ENCODE peak calls at places on chromosomes 7 and 10, in four cellular contexts. One of them, this sample, is unnamed.

GRCh38 chr7:94654764-94655561 is 970 bp downstream of the SGCE start:
- DNase-seq in SK-N-SH: peak
- DNase-seq in A549: no peak
- DNase-seq in K562: no peak
- DNase-seq in this sample: peak

GRCh38 chr10:119268871-119269506 is 61.6 kb downstream of the GRK5 start:
- DNase-seq in SK-N-SH: no peak
- DNase-seq in A549: no peak
- DNase-seq in K562: no peak
- DNase-seq in this sample: peak

GRCh38 chr7:12013983-12014382 is 182.0 kb upstream of the THSD7A start:
- DNase-seq in SK-N-SH: no peak
- DNase-seq in A549: no peak
- DNase-seq in K562: no peak
- DNase-seq in this sample: no peak

GRCh38 chr7:539731-540411 is 20.2 kb upstream of the PDGFA start:
- DNase-seq in SK-N-SH: no peak
- DNase-seq in K562: peak
- DNase-seq in A549: peak
- DNase-seq in this sample: peak

GRCh38 chr10:31749293-31749692 is 179.3 kb downstream of the ARHGAP12 start:
- DNase-seq in K562: no peak
- DNase-seq in SK-N-SH: peak
- DNase-seq in A549: no peak
- DNase-seq in this sample: peak

GRCh38 chr7:34062826-34063225 is 157.5 kb downstream of the BMPER start:
- DNase-seq in A549: no peak
- DNase-seq in K562: no peak
- DNase-seq in SK-N-SH: no peak
- DNase-seq in this sample: no peak

GRCh38 chr7:24227603-24228359 is 56.2 kb upstream of the NPY start:
- DNase-seq in K562: no peak
- DNase-seq in SK-N-SH: peak
- DNase-seq in A549: no peak
- DNase-seq in this sample: no peak

GRCh38 chr10:21617267-21617666 is 83.2 kb downstream of the MLLT10 start:
- DNase-seq in A549: no peak
- DNase-seq in SK-N-SH: no peak
- DNase-seq in K562: no peak
- DNase-seq in this sample: no peak

GRCh38 chr10:14705548-14706234 is 69.0 kb downstream of the FAM107B start:
- DNase-seq in K562: no peak
- DNase-seq in A549: no peak
- DNase-seq in SK-N-SH: no peak
- DNase-seq in this sample: no peak

GRCh38 chr7:132328760-132329159 is 247.5 kb downstream of the PLXNA4 start:
- DNase-seq in K562: no peak
- DNase-seq in A549: no peak
- DNase-seq in SK-N-SH: no peak
- DNase-seq in this sample: no peak

GRCh38 chr7:20787658-20788057 is 972 bp upstream of the SP8 start:
- DNase-seq in A549: no peak
- DNase-seq in SK-N-SH: no peak
- DNase-seq in K562: no peak
- DNase-seq in this sample: no peak

GRCh38 chr7:27912751-27913150 is 172.8 kb downstream of the TAX1BP1 start:
- DNase-seq in K562: no peak
- DNase-seq in SK-N-SH: no peak
- DNase-seq in A549: no peak
- DNase-seq in this sample: no peak

GRCh38 chr10:106857213-106857612 is 307.3 kb downstream of the SORCS1 start:
- DNase-seq in SK-N-SH: no peak
- DNase-seq in K562: no peak
- DNase-seq in A549: no peak
- DNase-seq in this sample: no peak

GRCh38 chr10:71302874-71303568 is 16.0 kb upstream of the SLC29A3 start:
- DNase-seq in A549: peak
- DNase-seq in SK-N-SH: peak
- DNase-seq in K562: peak
- DNase-seq in this sample: peak

GRCh38 chr7:122143376-122143750 is 686 bp downstream of the AASS start:
- DNase-seq in SK-N-SH: peak
- DNase-seq in A549: no peak
- DNase-seq in K562: no peak
- DNase-seq in this sample: peak

GRCh38 chr10:69389827-69390490 is 26.8 kb downstream of the TACR2 start:
- DNase-seq in SK-N-SH: no peak
- DNase-seq in K562: peak
- DNase-seq in A549: peak
- DNase-seq in this sample: peak

GRCh38 chr10:101285519-101286070 is 56.3 kb upstream of the LBX1 start:
- DNase-seq in A549: no peak
- DNase-seq in SK-N-SH: no peak
- DNase-seq in K562: no peak
- DNase-seq in this sample: no peak

GRCh38 chr10:42951486-42952251 is 125.2 kb upstream of the RET start:
- DNase-seq in K562: no peak
- DNase-seq in A549: no peak
- DNase-seq in SK-N-SH: no peak
- DNase-seq in this sample: no peak

GRCh38 chr10:955127-955819 is 23.8 kb upstream of the LARP4B start:
- DNase-seq in A549: no peak
- DNase-seq in K562: no peak
- DNase-seq in SK-N-SH: no peak
- DNase-seq in this sample: no peak

GRCh38 chr7:49099587-49100326 is 175.4 kb downstream of the CDC14C start:
- DNase-seq in SK-N-SH: no peak
- DNase-seq in K562: no peak
- DNase-seq in A549: no peak
- DNase-seq in this sample: no peak

GRCh38 chr7:149778327-149778637 is 4.9 kb upstream of the ZNF467 start:
- DNase-seq in A549: no peak
- DNase-seq in K562: no peak
- DNase-seq in SK-N-SH: no peak
- DNase-seq in this sample: no peak

GRCh38 chr7:84637568-84638338 is 443.2 kb upstream of the SEMA3A start:
- DNase-seq in SK-N-SH: no peak
- DNase-seq in A549: no peak
- DNase-seq in K562: no peak
- DNase-seq in this sample: peak

GRCh38 chr7:134533288-134533771 is 6.0 kb downstream of the AKR1B10 start:
- DNase-seq in SK-N-SH: no peak
- DNase-seq in A549: no peak
- DNase-seq in K562: no peak
- DNase-seq in this sample: peak

GRCh38 chr7:79822620-79823240 is 311.9 kb upstream of the GNAI1 start:
- DNase-seq in K562: no peak
- DNase-seq in A549: no peak
- DNase-seq in SK-N-SH: peak
- DNase-seq in this sample: no peak

GRCh38 chr10:14736600-14737081 is 38.1 kb downstream of the FAM107B start:
- DNase-seq in K562: no peak
- DNase-seq in A549: no peak
- DNase-seq in SK-N-SH: no peak
- DNase-seq in this sample: peak

GRCh38 chr10:22681783-22682183 is 32.6 kb downstream of the PIP4K2A start:
- DNase-seq in K562: peak
- DNase-seq in SK-N-SH: no peak
- DNase-seq in A549: peak
- DNase-seq in this sample: peak

GRCh38 chr7:129610709-129611245 is 743 bp upstream of the NRF1 start:
- DNase-seq in A549: no peak
- DNase-seq in K562: no peak
- DNase-seq in SK-N-SH: peak
- DNase-seq in this sample: no peak

GRCh38 chr7:129615018-129615417 is 3.5 kb downstream of the NRF1 start:
- DNase-seq in K562: no peak
- DNase-seq in A549: no peak
- DNase-seq in SK-N-SH: no peak
- DNase-seq in this sample: peak

GRCh38 chr7:129611246-129612111 is at the start of gene NRF1:
- DNase-seq in A549: peak
- DNase-seq in K562: peak
- DNase-seq in SK-N-SH: peak
- DNase-seq in this sample: peak

GRCh38 chr7:129613016-129613337 is 1.5 kb downstream of the NRF1 start:
- DNase-seq in A549: no peak
- DNase-seq in SK-N-SH: no peak
- DNase-seq in K562: no peak
- DNase-seq in this sample: no peak

DNA sequence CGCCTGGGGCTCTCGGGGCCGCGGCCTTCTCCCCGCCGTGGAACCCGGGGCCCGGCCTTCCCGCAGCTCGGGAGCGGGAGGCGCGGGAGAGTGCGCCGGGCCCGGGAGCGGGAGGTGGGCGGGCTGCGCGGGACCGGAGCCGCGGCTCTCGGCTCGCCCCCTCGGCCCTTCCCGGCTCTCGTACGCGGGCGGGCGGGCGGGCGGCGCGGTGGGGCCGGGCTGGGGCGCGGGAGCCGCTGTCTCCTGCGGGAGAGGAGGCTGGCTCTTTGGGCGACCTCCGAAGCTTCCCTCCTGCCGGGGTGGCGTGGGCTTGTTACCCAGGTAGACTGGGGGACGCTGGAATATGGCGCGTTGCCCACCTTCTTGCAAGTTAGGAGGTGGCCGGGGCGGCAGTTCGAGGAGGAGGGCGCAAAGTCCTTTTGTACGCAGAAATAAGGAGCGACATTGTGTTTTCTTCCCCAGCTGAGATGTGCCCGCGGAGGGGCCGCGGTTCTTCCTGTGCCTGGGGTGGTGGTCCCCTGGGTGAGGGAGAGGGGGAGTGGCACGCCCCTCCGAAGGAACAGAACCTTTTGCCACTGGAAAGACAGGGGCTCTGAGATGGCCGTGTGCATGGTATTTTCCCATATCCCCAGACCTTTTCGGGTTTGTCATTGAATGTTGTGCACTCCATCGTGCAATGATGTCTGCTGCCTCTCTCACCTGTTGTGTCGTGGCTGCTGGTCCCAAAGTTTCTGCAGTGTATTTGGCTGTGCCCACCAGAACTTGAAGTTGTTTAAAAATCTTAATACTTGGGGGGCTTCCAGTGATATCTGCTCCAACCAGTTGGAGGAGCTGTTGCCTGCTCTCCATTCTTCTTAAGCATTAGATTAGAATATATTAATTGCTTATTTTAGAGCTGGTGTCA is 844 bp downstream of the NRF1 start:
- DNase-seq in K562: peak
- DNase-seq in A549: peak
- DNase-seq in SK-N-SH: peak
- DNase-seq in this sample: peak
- TF ChIP-seq RFX5 in K562: no peak
- TF ChIP-seq RFX5 in A549: no peak
- TF ChIP-seq RFX5 in SK-N-SH: no peak
- TF ChIP-seq RFX5 in this sample: no peak

GRCh38 chr10:32961892-32962369 is 3.9 kb upstream of the ITGB1 start:
- DNase-seq in K562: peak
- DNase-seq in SK-N-SH: no peak
- DNase-seq in A549: no peak
- DNase-seq in this sample: peak

GRCh38 chr10:32961343-32961891 is 3.4 kb upstream of the ITGB1 start:
- DNase-seq in A549: no peak
- DNase-seq in SK-N-SH: no peak
- DNase-seq in K562: no peak
- DNase-seq in this sample: no peak

GRCh38 chr10:32962541-32962940 is 4.5 kb upstream of the ITGB1 start:
- DNase-seq in A549: no peak
- DNase-seq in SK-N-SH: no peak
- DNase-seq in K562: peak
- DNase-seq in this sample: no peak

GRCh38 chr10:32964261-32964660 is 6.2 kb upstream of the ITGB1 start:
- DNase-seq in A549: no peak
- DNase-seq in K562: no peak
- DNase-seq in SK-N-SH: no peak
- DNase-seq in this sample: no peak

DNA sequence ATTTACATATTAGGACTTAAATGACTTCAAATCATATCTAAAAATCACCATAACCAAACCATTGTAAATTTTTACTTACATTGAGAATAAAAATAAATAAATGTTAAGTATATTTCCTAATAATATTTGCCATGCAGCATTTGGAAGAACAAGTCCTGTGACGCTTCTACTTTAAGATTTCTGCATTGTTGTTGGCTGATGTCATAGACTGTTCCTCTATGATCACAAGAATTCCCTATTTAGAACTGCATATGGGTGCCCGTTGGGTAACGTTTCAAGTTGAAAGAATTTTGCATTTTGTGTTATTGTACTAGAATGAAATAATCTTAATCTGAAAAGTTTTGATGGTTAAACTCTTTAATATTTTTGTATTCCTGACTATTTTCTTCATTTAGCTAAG is 5.1 kb upstream of the ITGB1 start:
- DNase-seq in K562: no peak
- DNase-seq in A549: no peak
- DNase-seq in SK-N-SH: no peak
- DNase-seq in this sample: peak
- TF ChIP-seq RFX5 in K562: no peak
- TF ChIP-seq RFX5 in A549: no peak
- TF ChIP-seq RFX5 in SK-N-SH: no peak
- TF ChIP-seq RFX5 in this sample: no peak

DNA sequence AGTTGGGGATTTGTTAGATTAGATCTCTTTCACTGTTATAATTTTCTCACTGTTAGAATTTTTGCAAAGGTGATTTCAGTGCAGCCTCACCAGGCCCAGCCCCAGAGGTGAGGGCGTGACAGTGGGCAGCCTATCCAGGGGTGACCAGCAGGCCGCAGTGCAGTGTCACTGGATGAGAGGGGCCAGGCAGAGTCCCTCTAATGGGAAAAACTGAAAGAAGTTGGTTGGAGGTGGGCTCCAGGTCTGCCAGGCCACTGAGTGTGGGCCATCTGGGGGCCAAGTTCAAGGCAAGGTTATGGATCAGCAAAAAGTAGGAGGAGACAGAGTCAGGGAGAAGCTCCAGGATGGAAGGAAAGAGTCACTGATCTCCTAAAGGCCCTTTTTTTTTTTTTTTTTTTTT is 90.5 kb upstream of the SDK1 start:
- DNase-seq in A549: no peak
- DNase-seq in K562: no peak
- DNase-seq in SK-N-SH: peak
- DNase-seq in this sample: no peak
- TF ChIP-seq RFX5 in A549: no peak
- TF ChIP-seq RFX5 in K562: no peak
- TF ChIP-seq RFX5 in SK-N-SH: no peak
- TF ChIP-seq RFX5 in this sample: no peak

DNA sequence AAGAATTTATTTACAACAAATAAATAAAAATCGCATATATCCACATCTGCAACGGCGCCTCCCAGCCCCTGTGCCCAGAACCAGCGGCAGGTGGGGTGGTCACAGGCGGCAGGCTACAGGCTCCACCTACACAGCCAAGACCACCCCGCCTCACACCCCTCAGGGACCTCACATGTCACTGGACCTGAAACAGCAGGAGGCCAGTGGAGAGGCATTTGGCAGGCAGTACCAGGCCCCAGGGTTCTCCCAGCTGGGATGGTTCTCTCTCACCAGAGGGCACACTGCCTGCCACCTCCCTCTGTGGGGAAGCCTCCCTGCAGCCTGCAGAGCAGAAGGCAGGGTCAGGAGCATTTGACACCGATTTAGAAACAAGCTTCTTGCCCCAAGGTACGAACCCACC is 81.5 kb downstream of the MAD1L1 start:
- DNase-seq in SK-N-SH: peak
- DNase-seq in A549: no peak
- DNase-seq in K562: no peak
- DNase-seq in this sample: no peak
- TF ChIP-seq RFX5 in SK-N-SH: no peak
- TF ChIP-seq RFX5 in A549: no peak
- TF ChIP-seq RFX5 in K562: no peak
- TF ChIP-seq RFX5 in this sample: no peak

GRCh38 chr7:159108491-159108890 is 36.2 kb downstream of the VIPR2 start:
- DNase-seq in K562: no peak
- DNase-seq in SK-N-SH: peak
- DNase-seq in A549: no peak
- DNase-seq in this sample: no peak
- TF ChIP-seq RFX5 in K562: no peak
- TF ChIP-seq RFX5 in SK-N-SH: no peak
- TF ChIP-seq RFX5 in A549: no peak
- TF ChIP-seq RFX5 in this sample: no peak

This sample was measured in IMR-90.